ENCODE peak calls at places on chromosomes 4 and X, in four cellular contexts. G, C, M and R are unnamed samples.

GRCh38 chr4:183438458-183439113 is 5.8 kb upstream of the CDKN2AIP start:
- DNase-seq in C (peak), M (no peak), G (peak), R (peak)

GRCh38 chr4:167100120-167100519 is 134.2 kb downstream of the SPOCK3 start:
- DNase-seq in C (no peak), M (no peak), G (peak), R (peak)

GRCh38 chrX:110755061-110755460 is 40.6 kb downstream of the CHRDL1 start:
- DNase-seq in M (no peak), G (peak), C (peak), R (no peak)

GRCh38 chrX:68652327-68652930 is 5.0 kb downstream of the STARD8 start:
- DNase-seq in M (no peak), G (peak), C (no peak), R (peak)

GRCh38 chr4:174714393-174715211 is 114.4 kb downstream of the GLRA3 start:
- DNase-seq in C (peak), M (no peak), G (peak), R (peak)

GRCh38 chr4:129364747-129365452 is 268.9 kb downstream of the C4orf33 start:
- DNase-seq in C (no peak), M (no peak), G (no peak), R (no peak)

GRCh38 chr4:337932-338758 is 531 bp downstream of the ZNF141 start:
- DNase-seq in G (peak), M (no peak), C (peak), R (peak)

GRCh38 chr4:13980317-13980716 is 352.8 kb upstream of the BOD1L1 start:
- DNase-seq in M (no peak), C (peak), G (peak), R (peak)

GRCh38 chrX:12946838-12947544 is 27.9 kb upstream of the TMSB4X start:
- DNase-seq in C (peak), G (peak), M (peak), R (peak)

GRCh38 chrX:42089014-42089413 is 165.7 kb upstream of the CASK start:
- DNase-seq in M (no peak), C (no peak), G (no peak), R (no peak)

GRCh38 chrX:45743081-45743533 is 542.4 kb upstream of the DIPK2B start:
- DNase-seq in M (no peak), C (peak), G (peak), R (peak)
- TF ChIP-seq CTCF in M (no peak), C (peak), G (peak), R (peak)

DNA sequence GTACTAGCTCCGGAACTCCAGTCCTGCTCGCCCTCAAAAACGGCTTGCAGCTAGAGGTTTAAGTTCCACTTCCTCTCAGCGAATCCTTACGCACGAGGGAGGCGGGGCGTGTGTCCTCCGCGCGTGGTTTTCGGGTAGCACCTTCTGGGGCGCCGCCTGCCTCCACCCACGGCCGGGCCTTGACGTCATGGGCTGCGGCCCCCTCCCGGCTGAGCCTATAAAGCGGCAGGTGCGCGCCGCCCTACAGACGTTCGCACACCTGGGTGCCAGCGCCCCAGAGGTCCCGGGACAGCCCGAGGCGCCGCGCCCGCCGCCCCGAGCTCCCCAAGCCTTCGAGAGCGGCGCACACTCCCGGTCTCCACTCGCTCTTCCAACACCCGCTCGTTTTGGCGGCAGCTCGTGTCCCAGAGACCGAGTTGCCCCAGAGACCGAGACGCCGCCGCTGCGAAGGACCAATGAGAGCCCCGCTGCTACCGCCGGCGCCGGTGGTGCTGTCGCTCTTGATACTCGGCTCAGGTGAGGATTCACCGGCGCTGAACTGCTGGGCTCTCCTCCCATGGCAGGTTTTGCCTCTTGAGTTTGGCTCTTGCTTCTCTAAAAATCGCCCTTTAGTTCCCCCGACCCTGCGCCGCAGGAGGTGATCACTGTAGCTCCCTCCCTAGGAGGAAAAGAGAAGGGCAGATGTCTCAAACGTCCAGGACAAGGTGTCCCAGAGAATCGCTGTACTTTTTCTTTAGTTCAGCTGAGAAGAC is at the start of gene AREG:
- DNase-seq in M (peak), C (peak), G (peak), R (peak)
- H3K4me3 ChIP-seq in M (peak), C (peak), G (peak), R (peak)

GRCh38 chr4:67103001-67103737 is 442.1 kb downstream of the CENPC start:
- DNase-seq in G (no peak), M (no peak), C (no peak), R (no peak)
- TF ChIP-seq CTCF in G (no peak), M (no peak), C (no peak), R (no peak)

GRCh38 chr4:152556283-152556682 is 20.4 kb upstream of the FBXW7 start:
- DNase-seq in M (no peak), C (no peak), G (no peak), R (no peak)
- H3K4me3 ChIP-seq in M (no peak), C (no peak), G (no peak), R (no peak)

GRCh38 chr4:177032341-177032740 is 239.6 kb upstream of the VEGFC start:
- DNase-seq in C (no peak), M (no peak), G (no peak), R (no peak)

GRCh38 chr4:177033632-177034031 is 240.9 kb upstream of the VEGFC start:
- DNase-seq in C (no peak), G (no peak), M (no peak), R (peak)

GRCh38 chr4:177033130-177033529 is 240.4 kb upstream of the VEGFC start:
- DNase-seq in M (no peak), C (no peak), G (no peak), R (peak)
- TF ChIP-seq CTCF in M (no peak), C (no peak), G (peak), R (peak)

DNA sequence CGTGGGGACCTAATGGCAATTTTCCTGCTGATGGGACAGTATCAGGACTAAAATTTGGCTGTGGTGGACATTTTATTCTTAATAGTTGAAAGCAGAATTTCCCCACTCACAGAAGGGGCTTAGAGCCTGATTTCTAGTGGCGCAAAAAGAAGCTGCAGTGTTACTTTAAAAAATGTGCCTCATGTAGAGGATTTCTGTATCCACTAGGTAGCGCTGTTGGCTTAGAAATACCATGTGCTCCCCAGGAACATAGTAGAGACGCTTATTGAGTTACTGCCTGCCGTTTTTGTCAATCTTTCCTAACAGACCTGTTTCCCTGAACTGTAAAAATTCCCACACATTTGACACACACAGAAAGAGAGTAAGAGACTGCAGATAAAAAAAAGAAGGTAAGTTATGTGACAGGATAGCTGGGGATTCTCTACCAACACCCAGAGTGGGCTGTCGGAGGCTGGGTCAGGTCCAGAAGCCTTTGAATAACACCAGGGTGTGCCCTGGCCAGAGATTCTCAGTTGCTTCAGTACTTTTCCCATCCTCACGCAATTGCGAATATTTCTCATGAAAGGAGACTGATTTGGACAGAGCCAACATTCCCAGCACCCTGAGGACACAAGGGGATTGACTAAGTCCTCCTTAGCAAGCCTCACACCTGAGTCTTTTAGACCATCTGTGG is 88.4 kb downstream of the ZXDA start:
- DNase-seq in C (peak), G (peak), M (peak), R (peak)
- H3K4me3 ChIP-seq in C (peak), G (no peak), M (no peak), R (no peak)

DNA sequence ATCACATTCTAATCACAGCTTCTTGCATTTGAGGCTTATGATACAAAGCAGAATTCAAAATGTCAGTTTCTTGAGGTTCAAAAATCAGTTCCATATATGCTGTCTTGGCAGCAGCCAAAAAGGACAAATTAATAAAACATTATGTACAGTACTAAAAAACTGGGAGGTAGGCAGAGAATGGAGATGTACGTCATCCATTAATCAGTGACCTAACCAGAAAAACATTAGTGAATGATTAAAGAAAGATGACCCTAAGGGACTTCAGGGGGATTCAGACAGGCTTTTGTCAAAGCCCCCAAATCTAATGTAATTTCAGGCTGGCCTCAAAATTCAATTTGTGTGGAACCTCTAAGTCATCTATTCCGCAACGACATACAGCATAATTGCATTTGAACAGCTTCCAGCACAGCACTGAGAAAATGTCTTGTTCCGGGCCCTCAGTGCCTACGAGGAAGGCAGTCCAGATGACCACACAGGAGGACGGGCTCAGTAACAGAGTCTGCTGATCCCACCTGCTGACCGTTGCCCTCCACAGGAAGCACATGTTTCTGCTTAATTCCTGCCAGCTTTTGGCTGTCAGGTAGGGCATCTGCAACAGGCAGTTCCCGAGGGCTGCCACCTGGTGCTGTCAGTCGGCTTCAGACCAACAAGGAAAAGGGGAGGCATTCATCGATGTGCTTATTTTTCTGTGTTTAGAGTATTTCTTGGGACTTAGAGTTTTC is 83.8 kb upstream of the HHIP start:
- DNase-seq in C (no peak), M (no peak), G (no peak), R (no peak)
- TF ChIP-seq CTCF in C (no peak), M (peak), G (no peak), R (peak)

GRCh38 chrX:40144576-40144975 is 46.8 kb upstream of the BCOR start:
- DNase-seq in G (no peak), C (no peak), M (no peak), R (no peak)
- H3K4me3 ChIP-seq in G (no peak), C (no peak), M (no peak), R (no peak)

GRCh38 chr4:145481942-145482208 is 222 bp downstream of the SMAD1 start:
- DNase-seq in G (no peak), C (no peak), M (no peak), R (no peak)

GRCh38 chr4:145480257-145480656 is 1.4 kb upstream of the SMAD1 start:
- DNase-seq in C (no peak), M (no peak), G (no peak), R (no peak)

GRCh38 chr4:145484240-145484846 is 2.7 kb downstream of the SMAD1 start:
- DNase-seq in G (no peak), M (no peak), C (no peak), R (no peak)

GRCh38 chr4:145481164-145481941 is at the start of gene SMAD1:
- DNase-seq in G (peak), M (peak), C (peak), R (peak)

DNA sequence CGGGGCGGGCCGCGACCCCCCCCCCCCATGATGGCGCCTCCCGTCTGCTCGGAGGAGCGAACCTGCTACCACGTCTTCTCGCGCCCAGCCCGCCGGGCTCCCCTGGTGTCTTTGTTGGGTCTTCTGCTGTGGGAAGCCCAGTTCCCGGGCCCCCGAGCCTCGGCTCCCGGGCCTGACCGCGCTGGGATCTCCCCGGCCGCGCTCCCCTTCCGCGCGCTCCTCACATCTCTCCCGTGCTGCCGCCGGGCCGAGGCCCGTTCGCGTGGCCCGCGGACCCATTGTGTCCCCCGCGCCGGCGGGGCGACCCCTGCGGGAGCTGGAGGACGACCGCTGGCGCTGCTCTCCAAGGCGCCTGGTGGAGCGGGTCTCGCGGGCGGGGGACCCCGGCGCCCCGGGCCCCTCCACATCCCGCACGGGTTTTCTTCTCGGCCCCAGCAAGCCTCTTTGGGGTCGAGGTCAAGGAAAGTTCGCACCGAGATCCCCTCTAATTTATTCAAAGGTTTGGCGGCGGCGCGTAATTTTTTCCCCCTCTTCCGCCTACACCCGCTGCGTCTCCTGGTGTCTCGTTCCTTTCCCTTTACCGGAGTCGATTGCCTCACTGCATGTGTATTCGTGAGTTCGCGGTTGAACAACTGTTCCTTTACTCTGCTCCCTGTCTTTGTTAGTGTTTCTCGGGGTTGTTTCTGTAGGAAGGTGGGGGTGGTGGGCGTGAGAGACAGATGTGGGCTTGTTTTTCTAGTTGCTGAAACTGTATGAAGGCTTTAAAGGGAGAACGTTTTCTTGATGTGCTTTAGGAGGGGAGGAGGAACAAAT is 762 bp downstream of the SMAD1 start:
- DNase-seq in G (peak), M (peak), C (peak), R (peak)
- TF ChIP-seq CTCF in G (no peak), M (no peak), C (no peak), R (no peak)